ENCODE peak calls at places on chromosomes 12 and 14, in six cellular contexts. J is HepG2, V is breast epithelium, W is HCT116, H is GM23338, A is sigmoid colon. N is an unnamed sample.

GRCh38 chr14:99899578-99900178 is 106.5 kb downstream of the EML1 start:
- DNase-seq in J (no peak), V (no peak), W (peak; percentile 8), H (peak; percentile 65), A (no peak), N (no peak)

GRCh38 chr14:75982724-75983358 is 1.0 kb upstream of the TGFB3 start:
- DNase-seq in J (no peak), V (no peak), W (no peak), H (no peak), A (peak; percentile 90), N (no peak)

GRCh38 chr14:57692671-57693070 is 173.2 kb downstream of the SLC35F4 start:
- DNase-seq in J (peak; percentile 39), V (no peak), W (peak; percentile 49), H (peak; percentile 39), A (no peak), N (no peak)

GRCh38 chr12:132494294-132495164 is 4.6 kb downstream of the FBRSL1 start:
- DNase-seq in J (no peak), V (peak; percentile 54), W (no peak), H (no peak), A (no peak), N (no peak)

GRCh38 chr14:68308695-68309094 is 484.2 kb downstream of the ZFP36L1 start:
- DNase-seq in J (no peak), V (no peak), W (no peak), H (no peak), A (no peak), N (no peak)

GRCh38 chr12:9721394-9722092 is 11.4 kb downstream of the CLECL1 start:
- DNase-seq in J (peak; percentile 15), V (no peak), W (no peak), H (no peak), A (no peak), N (no peak)

GRCh38 chr12:51362307-51362706 is 15.8 kb upstream of the CELA1 start:
- DNase-seq in J (peak; percentile 72), V (no peak), W (no peak), H (no peak), A (no peak), N (no peak)

GRCh38 chr14:32469388-32470160 is 140.5 kb downstream of the AKAP6 start:
- DNase-seq in J (peak; percentile 63), V (no peak), W (peak; percentile 26), H (peak; percentile 60), A (no peak), N (no peak)

GRCh38 chr14:32900602-32901001 is 38.1 kb upstream of the NPAS3 start:
- DNase-seq in J (no peak), V (no peak), W (no peak), H (no peak), A (no peak), N (no peak)

GRCh38 chr12:19834596-19834995 is 395.3 kb downstream of the AEBP2 start:
- DNase-seq in J (no peak), V (no peak), W (no peak), H (no peak), A (no peak), N (no peak)

GRCh38 chr14:88323086-88323519 is at the start of gene KCNK10:
- DNase-seq in J (no peak), V (no peak), W (no peak), H (peak; percentile 60), A (no peak), N (no peak)

GRCh38 chr14:103110681-103111296 is 12.5 kb upstream of the TNFAIP2 start:
- DNase-seq in J (no peak), V (no peak), W (no peak), H (peak; percentile 60), A (no peak), N (no peak)

GRCh38 chr14:72744416-72745120 is 149.3 kb downstream of the DPF3 start:
- DNase-seq in J (no peak), V (no peak), W (no peak), H (no peak), A (no peak), N (no peak)

GRCh38 chr14:86777950-86778602 is 1214.9 kb downstream of the GALC start:
- DNase-seq in J (peak; percentile 60), V (no peak), W (no peak), H (no peak), A (no peak), N (no peak)

GRCh38 chr12:121443193-121443829 is 43.4 kb downstream of the RNF34 start:
- DNase-seq in J (peak; percentile 45), V (peak; percentile 57), W (peak; percentile 24), H (peak; percentile 91), A (peak; percentile 93), N (peak; percentile 93)

GRCh38 chr14:99612737-99613330 is 8.8 kb upstream of the CCDC85C start:
- DNase-seq in J (no peak), V (no peak), W (no peak), H (no peak), A (no peak), N (no peak)

GRCh38 chr14:106509795-106510194 is 983.4 kb downstream of the TMEM121 start:
- DNase-seq in J (no peak), V (no peak), W (no peak), H (no peak), A (no peak), N (no peak)

GRCh38 chr12:57085999-57086950 is 2.6 kb upstream of the NAB2 start:
- DNase-seq in J (peak; percentile 50), V (peak; percentile 65), W (no peak), H (peak; percentile 90), A (peak; percentile 90), N (peak; percentile 90)

GRCh38 chr12:22018860-22019259 is 27.2 kb upstream of the CMAS start:
- DNase-seq in J (no peak), V (no peak), W (no peak), H (no peak), A (no peak), N (no peak)
- TF ChIP-seq CTCF in J (peak; percentile 22), V (no peak), W (peak; percentile 59), H (no peak), A (no peak), N (no peak)

GRCh38 chr12:54054442-54055332 is 1.1 kb downstream of the HOXC4 start:
- DNase-seq in J (no peak), V (no peak), W (no peak), H (no peak), A (no peak), N (no peak)

GRCh38 chr12:54051081-54051912 is 2.3 kb upstream of the HOXC4 start:
- DNase-seq in J (no peak), V (no peak), W (no peak), H (no peak), A (no peak), N (peak; percentile 63)

GRCh38 chr12:54053625-54054441 is at the start of gene HOXC4:
- DNase-seq in J (no peak), V (no peak), W (no peak), H (no peak), A (no peak), N (no peak)

GRCh38 chr12:54051916-54052744 is 1.5 kb upstream of the HOXC4 start:
- DNase-seq in J (no peak), V (no peak), W (no peak), H (no peak), A (no peak), N (peak; percentile 55)

GRCh38 chr12:54052745-54053624 is 650 bp upstream of the HOXC4 start:
- DNase-seq in J (no peak), V (no peak), W (no peak), H (no peak), A (no peak), N (peak; percentile 81)
- TF ChIP-seq POLR2AphosphoS5 in J (no peak), V (no peak), W (no peak), H (no peak), A (no peak), N (peak; percentile 66)

DNA sequence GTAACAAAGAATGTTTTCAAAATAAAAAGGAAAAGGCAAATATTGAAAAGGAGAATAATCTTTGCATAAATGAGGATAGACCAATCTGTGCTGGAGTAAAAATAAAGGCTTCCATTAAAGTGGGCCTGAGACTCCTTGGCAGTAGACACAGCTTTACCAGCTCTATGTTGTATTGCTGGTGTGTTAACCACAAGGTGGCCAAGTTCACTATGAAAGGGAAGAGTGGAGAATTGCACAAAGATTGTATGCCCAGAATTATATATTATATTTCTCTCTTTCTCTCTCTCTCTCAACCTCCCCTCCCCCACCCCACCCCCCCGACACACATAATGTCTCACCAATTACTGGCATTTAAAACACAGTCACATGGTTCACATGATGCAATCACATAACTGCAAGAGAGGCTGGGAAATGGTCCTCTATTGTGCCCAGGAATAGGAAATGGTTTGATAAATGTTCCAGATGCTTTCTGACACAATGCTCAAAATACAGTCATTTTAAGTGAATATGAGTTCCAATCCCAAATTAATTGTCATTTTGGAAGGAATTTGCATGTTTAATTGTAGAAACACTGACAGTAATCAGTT is 222.6 kb upstream of the SYT1 start:
- DNase-seq in J (no peak), V (no peak), W (peak; percentile 0), H (peak; percentile 19), A (no peak), N (no peak)
- TF ChIP-seq CTCF in J (no peak), V (no peak), W (no peak), H (peak; percentile 49), A (no peak), N (no peak)

GRCh38 chr12:112133418-112133817 is 8.1 kb downstream of the TRAFD1 start:
- DNase-seq in J (no peak), V (no peak), W (no peak), H (no peak), A (no peak), N (no peak)

GRCh38 chr12:112126916-112127315 is 1.6 kb downstream of the TRAFD1 start:
- DNase-seq in J (no peak), V (no peak), W (no peak), H (no peak), A (no peak), N (no peak)

GRCh38 chr12:112134731-112135130 is 9.4 kb downstream of the TRAFD1 start:
- DNase-seq in J (no peak), V (no peak), W (no peak), H (no peak), A (no peak), N (no peak)

GRCh38 chr12:112131686-112132085 is 6.3 kb downstream of the TRAFD1 start:
- DNase-seq in J (no peak), V (no peak), W (no peak), H (no peak), A (no peak), N (no peak)

GRCh38 chr12:112130461-112130998 is 5.2 kb downstream of the TRAFD1 start:
- DNase-seq in J (no peak), V (no peak), W (no peak), H (no peak), A (no peak), N (no peak)
- TF ChIP-seq POLR2AphosphoS5 in J (no peak), V (no peak), W (no peak), H (no peak), A (no peak), N (no peak)